ENCODE peak calls at places on chromosomes 3 and 15, in nine cellular contexts. Y is endothelial cell of umbilical vein, G is stomach, E is HCT116, B is K562, J is breast epithelium, I is esophagus muscularis mucosa, W is sigmoid colon, U is GM12878. M is an unnamed sample. For H3K27me3, the result is how much of the 10 kb centered on the place peaks cover.

GRCh38 chr3:126119008-126119675 is 35.2 kb upstream of the SLC41A3 start:
- DNase-seq in Y (no peak), G (peak), E (no peak), B (no peak), J (no peak), I (peak), W (peak), U (no peak), M (no peak)

GRCh38 chr3:175020101-175020500 is 161.0 kb downstream of the NAALADL2 start:
- DNase-seq in Y (no peak), G (no peak), E (no peak), B (no peak), J (no peak), I (no peak), W (no peak), U (no peak), M (no peak)

GRCh38 chr3:111143-112069 is 85.2 kb upstream of the CHL1 start:
- DNase-seq in Y (no peak), G (no peak), E (no peak), B (no peak), J (no peak), I (peak), W (peak), U (peak), M (no peak)

GRCh38 chr3:120497318-120497717 is 46.5 kb upstream of the FSTL1 start:
- DNase-seq in Y (peak), G (no peak), E (no peak), B (no peak), J (no peak), I (peak), W (no peak), U (no peak), M (no peak)

GRCh38 chr3:124907957-124908356 is 20.8 kb upstream of the ITGB5 start:
- DNase-seq in Y (no peak), G (no peak), E (no peak), B (no peak), J (no peak), I (no peak), W (no peak), U (no peak), M (no peak)

GRCh38 chr15:64456634-64457108 is 3.7 kb upstream of the ZNF609 start:
- DNase-seq in Y (no peak), G (no peak), E (no peak), B (no peak), J (no peak), I (no peak), W (no peak), U (no peak), M (no peak)

GRCh38 chr15:99212401-99212800 is 37.0 kb downstream of the TTC23 start:
- DNase-seq in Y (no peak), G (no peak), E (no peak), B (no peak), J (no peak), I (no peak), W (peak), U (no peak), M (no peak)

GRCh38 chr15:63442080-63442479 is 60.4 kb upstream of the CA12 start:
- DNase-seq in Y (no peak), G (no peak), E (no peak), B (no peak), J (no peak), I (no peak), W (no peak), U (no peak), M (no peak)

GRCh38 chr3:54278960-54279359 is 156.6 kb downstream of the CACNA2D3 start:
- DNase-seq in Y (no peak), G (no peak), E (peak), B (no peak), J (no peak), I (no peak), W (no peak), U (no peak), M (no peak)

GRCh38 chr3:33364531-33365128 is 75.6 kb downstream of the UBP1 start:
- DNase-seq in Y (no peak), G (no peak), E (no peak), B (no peak), J (no peak), I (no peak), W (no peak), U (no peak), M (no peak)

GRCh38 chr15:74178326-74179100 is 5.0 kb downstream of the ISLR start:
- DNase-seq in Y (no peak), G (no peak), E (no peak), B (no peak), J (no peak), I (no peak), W (peak), U (no peak), M (no peak)

GRCh38 chr15:101187820-101188516 is 63.9 kb downstream of the CHSY1 start:
- DNase-seq in Y (peak), G (no peak), E (no peak), B (no peak), J (no peak), I (no peak), W (no peak), U (peak), M (no peak)

GRCh38 chr3:141979050-141979671 is 102.7 kb downstream of the ATP1B3 start:
- DNase-seq in Y (peak), G (no peak), E (peak), B (no peak), J (no peak), I (no peak), W (no peak), U (no peak), M (no peak)

DNA sequence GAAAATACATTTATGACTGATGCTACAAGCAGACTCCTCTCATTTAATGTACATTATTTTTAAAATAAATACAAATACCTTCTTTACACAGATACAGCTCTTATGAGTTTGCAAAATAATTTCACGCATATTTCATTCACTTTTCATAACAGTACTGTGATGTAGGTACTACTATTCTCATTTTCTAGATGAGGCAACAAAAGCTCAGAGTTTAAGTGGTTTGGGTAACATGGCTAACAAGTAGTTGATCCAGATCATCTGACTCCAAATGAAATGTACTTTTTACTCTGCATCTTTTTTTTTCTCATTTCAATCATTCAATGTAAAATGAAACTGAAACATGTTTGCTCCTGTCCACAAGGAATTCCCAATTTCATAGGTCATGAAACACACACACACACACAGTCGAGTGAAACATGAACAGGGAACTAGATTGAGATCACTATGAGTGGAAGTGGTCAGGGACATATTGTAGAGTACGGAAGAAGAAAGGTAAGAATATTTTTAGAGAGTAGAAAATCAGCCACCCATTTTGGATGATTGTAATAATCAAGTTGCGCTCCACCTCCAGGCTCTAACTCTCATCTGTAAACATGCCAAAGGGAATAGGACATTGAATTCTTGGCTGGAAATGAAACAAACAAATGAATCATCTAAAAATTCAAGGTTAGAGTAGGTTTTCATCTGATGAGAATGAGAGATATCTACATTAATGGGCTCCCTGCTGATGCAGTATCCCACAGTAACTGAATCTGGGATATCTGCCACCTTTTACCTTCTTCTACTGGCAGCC is 92.4 kb downstream of the CLDN1 start:
- DNase-seq in Y (peak), G (no peak), E (no peak), B (no peak), J (no peak), I (no peak), W (no peak), U (no peak), M (no peak)
- TF ChIP-seq POLR2AphosphoS5 in Y (no peak), G (no peak), E (no peak), B (no peak), J (no peak), I (no peak), W (no peak), U (no peak), M (no peak)

DNA sequence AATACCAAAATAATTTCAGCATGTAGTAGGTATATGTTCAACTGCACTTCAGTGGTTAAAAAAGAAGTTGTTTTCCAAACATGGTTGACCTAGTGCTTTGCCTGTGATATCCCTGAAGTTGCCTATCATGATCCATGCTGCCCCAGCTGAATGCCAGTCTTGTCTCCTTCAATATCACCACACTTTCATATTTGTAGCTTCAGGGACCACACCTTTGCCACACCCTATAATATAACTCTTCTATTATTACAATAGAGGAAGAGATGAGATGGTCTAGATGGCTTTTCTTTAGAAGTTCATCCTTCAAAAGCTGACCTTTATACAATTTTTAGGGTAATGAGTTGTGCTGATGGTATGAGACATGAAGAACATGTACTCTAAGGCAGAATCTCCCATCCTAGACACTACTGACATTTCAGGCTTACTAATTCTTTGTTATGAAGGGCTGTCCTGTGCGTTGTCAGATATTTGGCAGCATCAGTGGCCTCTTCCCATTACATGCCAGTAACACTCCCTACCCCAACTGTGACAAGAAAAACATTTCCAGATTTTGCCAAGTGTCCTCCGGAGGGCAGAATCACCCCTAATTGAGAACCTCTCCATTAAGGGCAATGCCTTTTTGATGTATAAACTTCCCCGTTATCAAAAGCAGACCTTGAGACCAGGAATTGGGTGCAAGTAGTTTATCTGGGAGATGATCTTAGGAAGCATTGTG is 76.2 kb upstream of the PLCL2 start:
- DNase-seq in Y (no peak), G (no peak), E (no peak), B (no peak), J (no peak), I (peak), W (no peak), U (no peak), M (no peak)
- H3K27me3 ChIP-seq in Y (under half), G (under half), E (under half), B (under half), J (under half), I (under half), W (under half), U (under half), M (under half)

GRCh38 chr3:99875925-99876781 is 58.5 kb downstream of the CMSS1 start:
- DNase-seq in Y (peak), G (peak), E (no peak), B (peak), J (peak), I (peak), W (peak), U (no peak), M (peak)
- TF ChIP-seq POLR2A in Y (peak), G (peak), E (no peak), B (peak), J (peak), I (peak), W (peak), U (peak), M (peak)

GRCh38 chr3:20194793-20195460 is 8.9 kb upstream of the SGO1 start:
- DNase-seq in Y (no peak), G (no peak), E (no peak), B (no peak), J (no peak), I (no peak), W (no peak), U (no peak), M (no peak)
- TF ChIP-seq POLR2AphosphoS5 in Y (no peak), G (no peak), E (no peak), B (no peak), J (no peak), I (no peak), W (no peak), U (no peak), M (no peak)

GRCh38 chr3:71031151-71031550 is 552.4 kb downstream of the FOXP1 start:
- DNase-seq in Y (no peak), G (no peak), E (no peak), B (no peak), J (no peak), I (no peak), W (no peak), U (no peak), M (no peak)
- H3K27me3 ChIP-seq in Y (under half), G (under half), E (under half), B (under half), J (under half), I (under half), W (under half), U (under half), M (under half)

DNA sequence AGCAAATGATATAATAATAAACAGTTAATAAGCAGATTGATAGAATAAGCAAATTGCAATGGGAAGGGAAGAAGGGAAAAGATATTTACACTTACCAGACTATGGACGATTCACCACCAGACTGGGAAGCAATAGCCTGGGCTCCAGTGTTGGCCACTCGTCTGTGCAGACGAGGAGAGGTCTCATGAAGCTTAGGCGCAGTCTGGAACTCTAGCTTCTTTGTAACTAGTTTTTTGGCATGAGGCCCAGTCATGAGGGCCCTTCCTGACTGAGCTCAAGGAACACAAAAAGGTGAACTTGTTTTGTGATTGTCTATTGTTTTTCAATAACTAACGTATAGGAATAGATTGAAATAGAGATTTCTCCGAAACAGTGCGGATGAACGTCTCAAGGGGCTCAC is 63.3 kb upstream of the GATM start:
- DNase-seq in Y (peak), G (peak), E (no peak), B (no peak), J (no peak), I (no peak), W (no peak), U (no peak), M (no peak)
- TF ChIP-seq POLR2A in Y (no peak), G (no peak), E (no peak), B (no peak), J (no peak), I (no peak), W (no peak), U (no peak), M (no peak)